ENCODE peak calls at places on chromosomes 4 and X, in six cellular contexts. One of them, this sample, is unnamed.

GRCh38 chr4:71564775-71565174 is 219.1 kb downstream of the GC start:
- DNase-seq in tibial artery: no peak
- DNase-seq in psoas muscle: no peak
- DNase-seq in ELR: no peak
- DNase-seq in AG08395: no peak
- DNase-seq in NAMALWA: no peak
- DNase-seq in this sample: no peak

GRCh38 chrX:19156223-19156622 is 34.0 kb upstream of the ADGRG2 start:
- DNase-seq in ELR: no peak
- DNase-seq in NAMALWA: peak
- DNase-seq in AG08395: no peak
- DNase-seq in tibial artery: no peak
- DNase-seq in psoas muscle: no peak
- DNase-seq in this sample: no peak

GRCh38 chr4:83207497-83208105 is 77.0 kb downstream of the COQ2 start:
- DNase-seq in tibial artery: no peak
- DNase-seq in ELR: peak
- DNase-seq in NAMALWA: no peak
- DNase-seq in AG08395: peak
- DNase-seq in psoas muscle: no peak
- DNase-seq in this sample: no peak

GRCh38 chrX:20026278-20026677 is 35.4 kb upstream of the BCLAF3 start:
- DNase-seq in ELR: peak
- DNase-seq in psoas muscle: no peak
- DNase-seq in tibial artery: no peak
- DNase-seq in AG08395: no peak
- DNase-seq in NAMALWA: no peak
- DNase-seq in this sample: no peak

GRCh38 chrX:71282514-71283408 is 674 bp upstream of the NONO start:
- DNase-seq in tibial artery: no peak
- DNase-seq in psoas muscle: no peak
- DNase-seq in ELR: peak
- DNase-seq in AG08395: peak
- DNase-seq in NAMALWA: no peak
- DNase-seq in this sample: peak

GRCh38 chrX:3550160-3550765 is 163.2 kb downstream of the PRKX start:
- DNase-seq in AG08395: no peak
- DNase-seq in tibial artery: no peak
- DNase-seq in NAMALWA: peak
- DNase-seq in ELR: peak
- DNase-seq in psoas muscle: no peak
- DNase-seq in this sample: peak

GRCh38 chr4:6435010-6435409 is 37.4 kb downstream of the PPP2R2C start:
- DNase-seq in NAMALWA: no peak
- DNase-seq in psoas muscle: no peak
- DNase-seq in tibial artery: no peak
- DNase-seq in AG08395: no peak
- DNase-seq in ELR: no peak
- DNase-seq in this sample: no peak

GRCh38 chrX:38805294-38806053 is 4.2 kb downstream of the MID1IP1 start:
- DNase-seq in psoas muscle: peak
- DNase-seq in tibial artery: peak
- DNase-seq in NAMALWA: peak
- DNase-seq in ELR: peak
- DNase-seq in AG08395: peak
- DNase-seq in this sample: peak

GRCh38 chrX:24149346-24150050 is at the start of gene ZFX:
- DNase-seq in ELR: peak
- DNase-seq in NAMALWA: peak
- DNase-seq in tibial artery: peak
- DNase-seq in psoas muscle: peak
- DNase-seq in AG08395: peak
- DNase-seq in this sample: peak

GRCh38 chr4:139933541-139933940 is 220.4 kb downstream of the MAML3 start:
- DNase-seq in ELR: no peak
- DNase-seq in NAMALWA: no peak
- DNase-seq in psoas muscle: no peak
- DNase-seq in tibial artery: no peak
- DNase-seq in AG08395: no peak
- DNase-seq in this sample: no peak

GRCh38 chr4:175770555-175770954 is 41.5 kb downstream of the GPM6A start:
- DNase-seq in NAMALWA: no peak
- DNase-seq in AG08395: peak
- DNase-seq in ELR: peak
- DNase-seq in psoas muscle: no peak
- DNase-seq in tibial artery: no peak
- DNase-seq in this sample: peak

GRCh38 chrX:151336809-151337208 is 60.2 kb upstream of the VMA21 start:
- DNase-seq in NAMALWA: no peak
- DNase-seq in ELR: no peak
- DNase-seq in psoas muscle: no peak
- DNase-seq in AG08395: no peak
- DNase-seq in tibial artery: no peak
- DNase-seq in this sample: no peak

GRCh38 chr4:181301735-181302380 is 941.3 kb upstream of the TENM3 start:
- DNase-seq in NAMALWA: peak
- DNase-seq in AG08395: peak
- DNase-seq in psoas muscle: peak
- DNase-seq in tibial artery: no peak
- DNase-seq in ELR: peak
- DNase-seq in this sample: peak

GRCh38 chr4:113548303-113548702 is 213.2 kb downstream of the CAMK2D start:
- DNase-seq in AG08395: no peak
- DNase-seq in tibial artery: no peak
- DNase-seq in NAMALWA: peak
- DNase-seq in ELR: no peak
- DNase-seq in psoas muscle: no peak
- DNase-seq in this sample: no peak

GRCh38 chr4:13642576-13642975 is 15.1 kb upstream of the BOD1L1 start:
- DNase-seq in ELR: peak
- DNase-seq in AG08395: peak
- DNase-seq in tibial artery: peak
- DNase-seq in NAMALWA: no peak
- DNase-seq in psoas muscle: no peak
- DNase-seq in this sample: peak

GRCh38 chr4:14237911-14238310 is 610.4 kb upstream of the BOD1L1 start:
- DNase-seq in tibial artery: no peak
- DNase-seq in psoas muscle: no peak
- DNase-seq in ELR: no peak
- DNase-seq in AG08395: no peak
- DNase-seq in NAMALWA: no peak
- DNase-seq in this sample: no peak

GRCh38 chr4:54384563-54384962 is 155.5 kb downstream of the PDGFRA start:
- DNase-seq in psoas muscle: no peak
- DNase-seq in NAMALWA: peak
- DNase-seq in ELR: peak
- DNase-seq in tibial artery: peak
- DNase-seq in AG08395: peak
- DNase-seq in this sample: peak

GRCh38 chr4:10186228-10187214 is 69.9 kb upstream of the WDR1 start:
- DNase-seq in tibial artery: no peak
- DNase-seq in AG08395: peak
- DNase-seq in NAMALWA: no peak
- DNase-seq in ELR: peak
- DNase-seq in psoas muscle: no peak
- DNase-seq in this sample: peak

GRCh38 chr4:175090116-175090515 is 172.0 kb downstream of the ADAM29 start:
- DNase-seq in tibial artery: no peak
- DNase-seq in psoas muscle: no peak
- DNase-seq in AG08395: no peak
- DNase-seq in NAMALWA: peak
- DNase-seq in ELR: no peak
- DNase-seq in this sample: no peak

GRCh38 chr4:86977621-86978184 is 42.9 kb downstream of the AFF1 start:
- DNase-seq in ELR: peak
- DNase-seq in psoas muscle: no peak
- DNase-seq in NAMALWA: peak
- DNase-seq in tibial artery: no peak
- DNase-seq in AG08395: peak
- DNase-seq in this sample: no peak

GRCh38 chr4:51943221-51943620 is 76.9 kb downstream of the LRRC66 start:
- DNase-seq in ELR: peak
- DNase-seq in psoas muscle: no peak
- DNase-seq in AG08395: peak
- DNase-seq in NAMALWA: no peak
- DNase-seq in tibial artery: no peak
- DNase-seq in this sample: no peak

GRCh38 chrX:75623535-75623934 is 100.7 kb upstream of the ZDHHC15 start:
- DNase-seq in NAMALWA: peak
- DNase-seq in ELR: no peak
- DNase-seq in tibial artery: no peak
- DNase-seq in AG08395: no peak
- DNase-seq in psoas muscle: no peak
- DNase-seq in this sample: peak

GRCh38 chr4:54819044-54819443 is 161.3 kb downstream of the KIT start:
- DNase-seq in AG08395: no peak
- DNase-seq in tibial artery: no peak
- DNase-seq in ELR: no peak
- DNase-seq in psoas muscle: no peak
- DNase-seq in NAMALWA: no peak
- DNase-seq in this sample: no peak

GRCh38 chr4:136124251-136124745 is 1408.0 kb downstream of the PCDH18 start:
- DNase-seq in NAMALWA: no peak
- DNase-seq in psoas muscle: no peak
- DNase-seq in ELR: no peak
- DNase-seq in tibial artery: no peak
- DNase-seq in AG08395: no peak
- DNase-seq in this sample: no peak